ENCODE peak calls at places on chromosomes 13 and 19, in six cellular contexts. I is HepG2, E is K562, L is GM12878, N is H1, V is SK-N-SH. M is an unnamed sample.

GRCh38 chr19:927707-928401 is 2.0 kb downstream of the ARID3A start:
- DNase-seq in I (no peak), E (no peak), L (no peak), N (no peak), V (no peak), M (no peak)

GRCh38 chr19:55091955-55092354 is 16.3 kb downstream of the EPS8L1 start:
- DNase-seq in I (no peak), E (peak; percentile 67), L (no peak), N (no peak), V (peak; percentile 81), M (no peak)

GRCh38 chr19:1018393-1018792 is 2.5 kb downstream of the TMEM259 start:
- DNase-seq in I (no peak), E (peak; percentile 32), L (no peak), N (no peak), V (no peak), M (no peak)

GRCh38 chr19:52237197-52237596 is 32.2 kb upstream of the ZNF766 start:
- DNase-seq in I (no peak), E (no peak), L (no peak), N (no peak), V (no peak), M (no peak)

GRCh38 chr13:32330438-32330837 is 15.1 kb downstream of the BRCA2 start:
- DNase-seq in I (no peak), E (no peak), L (no peak), N (no peak), V (no peak), M (no peak)

GRCh38 chr19:30090963-30091362 is 148.9 kb downstream of the URI1 start:
- DNase-seq in I (no peak), E (no peak), L (no peak), N (no peak), V (no peak), M (no peak)

GRCh38 chr19:46886546-46887239 is 25.9 kb downstream of the ARHGAP35 start:
- DNase-seq in I (no peak), E (no peak), L (no peak), N (no peak), V (no peak), M (no peak)

GRCh38 chr13:39655569-39656324 is at the start of gene COG6:
- DNase-seq in I (peak; percentile 73), E (peak; percentile 86), L (peak; percentile 86), N (peak; percentile 83), V (peak; percentile 94), M (peak; percentile 90)

GRCh38 chr19:35723671-35724070 is 5.9 kb downstream of the KMT2B start:
- DNase-seq in I (no peak), E (no peak), L (no peak), N (no peak), V (no peak), M (no peak)

GRCh38 chr13:88590574-88590973 is 919.4 kb downstream of the SLITRK5 start:
- DNase-seq in I (no peak), E (no peak), L (no peak), N (no peak), V (no peak), M (no peak)

GRCh38 chr19:40576181-40576584 is 490 bp upstream of the SHKBP1 start:
- DNase-seq in I (no peak), E (no peak), L (no peak), N (no peak), V (no peak), M (no peak)

GRCh38 chr19:31348416-31349159 is 648 bp downstream of the TSHZ3 start:
- DNase-seq in I (no peak), E (no peak), L (no peak), N (no peak), V (peak; percentile 56), M (no peak)

GRCh38 chr19:43625918-43626579 is 6.6 kb upstream of the ZNF428 start:
- DNase-seq in I (no peak), E (peak; percentile 86), L (no peak), N (no peak), V (peak; percentile 73), M (no peak)

GRCh38 chr19:11405846-11406643 is 13.1 kb downstream of the RGL3 start:
- DNase-seq in I (no peak), E (no peak), L (no peak), N (no peak), V (peak; percentile 20), M (no peak)
- TF ChIP-seq GABPA in I (no peak), E (no peak), L (no peak), N (no peak), V (no peak), M (no peak)

DNA sequence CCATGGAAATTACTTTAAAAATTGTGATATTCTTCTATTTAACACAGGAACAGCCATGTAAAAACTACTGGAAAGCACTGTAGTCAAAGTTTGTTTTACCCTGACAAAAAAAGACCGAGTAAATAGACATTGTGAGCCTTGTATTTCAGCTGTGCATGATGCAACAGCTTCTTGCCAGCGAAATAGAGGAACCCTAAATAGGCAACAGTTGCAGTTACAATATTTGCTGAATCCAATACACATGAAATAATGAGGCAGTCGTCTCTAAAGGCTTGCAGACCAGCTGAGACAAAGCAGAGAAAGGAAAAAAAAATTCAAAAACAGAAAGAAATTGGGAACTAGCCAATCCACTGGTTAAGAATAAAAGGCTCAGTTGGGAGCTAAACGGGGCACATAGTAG is 1001.1 kb downstream of the OLFM4 start:
- DNase-seq in I (no peak), E (no peak), L (no peak), N (no peak), V (no peak), M (peak; percentile 40)
- H3K27ac ChIP-seq in I (no peak overlapping the region), E (no peak overlapping the region), L (no peak overlapping the region), N (no peak overlapping the region), V (no peak overlapping the region), M (peak overlapping the region; percentile 97)

GRCh38 chr13:113764793-113765190 is 5.8 kb downstream of the TMEM255B start:
- DNase-seq in I (no peak), E (no peak), L (no peak), N (no peak), V (no peak), M (no peak)

GRCh38 chr13:113765241-113765910 is 6.3 kb downstream of the TMEM255B start:
- DNase-seq in I (no peak), E (peak; percentile 30), L (no peak), N (no peak), V (no peak), M (no peak)

GRCh38 chr13:113763961-113764792 is 5.2 kb downstream of the TMEM255B start:
- DNase-seq in I (no peak), E (no peak), L (no peak), N (no peak), V (no peak), M (no peak)

GRCh38 chr13:113767366-113767765 is 8.3 kb downstream of the TMEM255B start:
- DNase-seq in I (no peak), E (no peak), L (no peak), N (no peak), V (no peak), M (no peak)

GRCh38 chr13:113766035-113766800 is 7.2 kb downstream of the TMEM255B start:
- DNase-seq in I (no peak), E (no peak), L (no peak), N (no peak), V (no peak), M (no peak)
- TF ChIP-seq GABPA in I (no peak), E (no peak), L (no peak), N (no peak), V (no peak), M (no peak)

DNA sequence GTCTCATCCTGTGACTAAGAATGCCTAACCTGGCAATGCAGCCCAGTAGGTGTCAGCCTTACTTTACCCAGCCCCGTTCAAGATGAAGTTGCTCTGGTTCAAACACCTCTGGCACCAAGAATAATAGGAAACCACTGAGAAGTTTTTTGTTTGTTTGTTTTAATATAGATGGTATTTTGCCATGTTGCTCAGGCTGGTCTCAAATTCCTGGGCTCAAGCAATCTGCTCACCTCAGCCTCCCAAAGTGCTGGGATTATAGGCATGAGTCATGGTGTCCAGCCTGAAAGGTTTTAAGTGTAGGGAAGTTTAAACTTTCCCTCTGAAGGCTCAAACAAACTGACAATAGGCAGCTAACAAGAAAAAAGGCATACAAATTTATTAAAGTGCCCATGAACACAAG is 51.2 kb upstream of the ABCC4 start:
- DNase-seq in I (no peak), E (no peak), L (no peak), N (no peak), V (no peak), M (no peak)
- H3K27ac ChIP-seq in I (no peak overlapping the region), E (no peak overlapping the region), L (no peak overlapping the region), N (no peak overlapping the region), V (no peak overlapping the region), M (no peak overlapping the region)

DNA sequence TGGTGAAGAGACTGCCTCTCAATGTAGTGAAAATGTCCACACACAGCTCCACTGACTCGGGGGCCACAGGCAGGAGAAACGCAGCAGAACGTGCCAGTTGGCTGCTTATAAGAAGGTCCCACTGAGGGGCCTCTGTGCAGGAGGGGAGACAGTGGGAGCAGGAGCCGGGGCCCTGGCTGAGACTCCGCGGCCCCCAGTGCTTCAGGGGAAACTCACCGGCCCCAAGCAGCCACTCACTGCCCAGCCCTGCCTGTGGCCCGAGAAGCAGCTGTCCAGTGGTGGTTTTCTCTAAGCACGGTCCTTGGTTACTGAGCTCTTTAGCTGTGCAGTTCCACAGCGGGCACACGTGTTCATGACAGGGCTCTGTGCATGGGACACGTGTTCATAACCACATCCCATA is 91.9 kb upstream of the MCF2L start:
- DNase-seq in I (no peak), E (no peak), L (no peak), N (no peak), V (no peak), M (no peak)
- TF ChIP-seq GABPA in I (no peak), E (no peak), L (no peak), N (no peak), V (no peak), M (no peak)

DNA sequence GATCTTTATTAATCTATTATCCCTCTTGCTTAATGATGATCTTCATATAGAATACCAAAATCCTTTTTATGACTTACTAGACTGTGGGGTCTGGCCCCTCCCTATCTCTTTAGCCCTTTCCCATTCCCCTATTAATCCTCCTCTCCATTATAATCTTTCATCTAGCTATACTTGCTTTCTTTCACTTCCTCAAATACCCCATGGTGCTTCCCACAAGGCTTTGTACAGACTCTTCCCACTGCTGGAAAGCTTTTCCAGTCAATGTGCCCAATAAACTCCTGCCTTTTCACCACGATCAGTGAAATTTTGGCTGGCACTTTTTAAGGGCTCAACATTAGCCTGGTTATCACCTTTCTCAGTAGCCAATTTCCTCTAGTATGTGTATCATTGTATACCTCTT is 3.2 kb upstream of the EBPL start:
- DNase-seq in I (no peak), E (no peak), L (no peak), N (no peak), V (no peak), M (no peak)
- H3K27ac ChIP-seq in I (no peak overlapping the region), E (no peak overlapping the region), L (no peak overlapping the region), N (no peak overlapping the region), V (no peak overlapping the region), M (no peak overlapping the region)